ENCODE peak calls at places on chromosomes 6 and 20, in ten cellular contexts. S is MM.1S, K is H1, I is RWPE2, L is AG09319, Z is adrenal gland, X is Peyer's patch, J is lung, C is esophagus squamous epithelium, B is AG10803. U is an unnamed sample.

GRCh38 chr6:133682506-133683290 is 206.2 kb upstream of the TCF21 start:
- DNase-seq in S (no peak), K (no peak), I (no peak), L (no peak), Z (no peak), X (no peak), J (no peak), C (no peak), B (peak; percentile 38), U (no peak)

GRCh38 chr20:34907616-34908469 is 31.4 kb downstream of the ACSS2 start:
- DNase-seq in S (no peak), K (no peak), I (peak; percentile 98), L (peak; percentile 48), Z (peak; percentile 84), X (no peak), J (peak; percentile 73), C (no peak), B (peak; percentile 86), U (no peak)

GRCh38 chr6:5989141-5989723 is 17.5 kb downstream of the NRN1 start:
- DNase-seq in S (no peak), K (no peak), I (no peak), L (no peak), Z (peak; percentile 39), X (no peak), J (no peak), C (no peak), B (peak; percentile 96), U (no peak)

GRCh38 chr20:63124782-63125580 is 91.0 kb downstream of the YTHDF1 start:
- DNase-seq in S (no peak), K (no peak), I (peak; percentile 76), L (no peak), Z (peak; percentile 5), X (no peak), J (no peak), C (no peak), B (no peak), U (peak; percentile 7)

GRCh38 chr20:58714923-58715708 is 22.5 kb downstream of the NPEPL1 start:
- DNase-seq in S (no peak), K (no peak), I (peak; percentile 79), L (no peak), Z (peak; percentile 9), X (peak; percentile 3), J (peak; percentile 25), C (no peak), B (no peak), U (no peak)

GRCh38 chr20:46027245-46027853 is 1.7 kb upstream of the SLC12A5 start:
- DNase-seq in S (peak; percentile 50), K (no peak), I (no peak), L (peak; percentile 8), Z (no peak), X (no peak), J (no peak), C (no peak), B (peak; percentile 47), U (no peak)

GRCh38 chr6:63391203-63391970 is 71.6 kb upstream of the LGSN start:
- DNase-seq in S (no peak), K (no peak), I (no peak), L (no peak), Z (no peak), X (no peak), J (no peak), C (no peak), B (no peak), U (no peak)

GRCh38 chr6:69138173-69138572 is 503.1 kb downstream of the ADGRB3 start:
- DNase-seq in S (no peak), K (no peak), I (no peak), L (no peak), Z (no peak), X (no peak), J (no peak), C (no peak), B (no peak), U (no peak)

GRCh38 chr6:42877695-42878094 is 1.7 kb upstream of the RPL7L1 start:
- DNase-seq in S (no peak), K (no peak), I (no peak), L (no peak), Z (peak; percentile 69), X (no peak), J (no peak), C (no peak), B (no peak), U (no peak)

GRCh38 chr6:87078983-87079616 is 15.8 kb downstream of the CGA start:
- DNase-seq in S (peak; percentile 68), K (peak; percentile 51), I (peak; percentile 56), L (peak; percentile 7), Z (peak; percentile 75), X (peak; percentile 59), J (peak; percentile 63), C (no peak), B (peak; percentile 59), U (peak; percentile 84)

DNA sequence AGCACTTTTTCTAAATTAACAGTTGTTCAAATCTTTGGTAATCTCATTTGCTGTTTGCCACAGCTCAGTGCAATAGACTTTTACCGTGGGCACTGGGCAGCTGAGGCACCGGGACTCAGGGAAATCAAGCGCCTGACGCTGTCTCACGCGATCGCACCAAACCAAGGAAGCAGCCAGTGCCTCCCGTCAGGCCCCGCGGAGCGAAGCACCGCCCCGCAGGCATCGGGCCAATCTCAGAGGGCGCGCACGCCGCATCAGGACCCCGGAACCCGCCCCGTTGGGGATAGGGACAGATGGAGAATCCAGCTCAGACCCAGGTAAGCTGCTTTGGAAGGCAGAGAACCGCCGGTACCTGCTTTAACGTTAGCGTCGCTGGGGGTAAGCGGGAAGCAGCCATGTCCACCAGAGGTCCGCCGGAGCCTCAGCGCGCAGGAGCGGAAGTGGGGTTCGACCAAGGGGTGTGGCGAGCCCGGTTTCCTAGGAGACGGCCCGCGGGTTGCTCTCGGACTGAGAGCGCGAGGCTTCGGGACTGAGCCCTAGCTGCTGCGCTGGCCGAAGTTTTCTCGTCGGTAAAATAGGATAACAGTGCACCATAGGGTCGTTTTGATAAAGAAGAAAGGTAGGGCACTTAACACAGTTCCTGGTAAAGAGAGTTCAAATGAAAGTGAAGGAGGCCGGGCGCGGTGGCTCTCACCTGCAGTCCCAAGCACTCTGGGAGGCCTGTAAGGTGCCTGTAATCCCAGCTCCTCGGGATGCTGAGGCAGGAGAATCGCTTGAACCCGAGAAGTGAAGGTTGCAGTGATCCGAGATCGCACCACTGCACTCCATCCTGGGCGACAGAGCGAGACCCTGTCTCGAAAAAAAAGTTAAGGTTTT is at the start of gene LYRM2:
- DNase-seq in S (peak; percentile 90), K (peak; percentile 61), I (peak; percentile 94), L (peak; percentile 76), Z (peak; percentile 96), X (peak; percentile 88), J (peak; percentile 96), C (peak; percentile 73), B (peak; percentile 91), U (peak; percentile 94)
- TF ChIP-seq CTCF in S (no peak), K (no peak), I (no peak), L (peak; percentile 5), Z (peak; percentile 17), X (peak; percentile 29), J (no peak), C (no peak), B (peak; percentile 7), U (no peak)

GRCh38 chr20:17911927-17912326 is 56.7 kb downstream of the SNX5 start:
- DNase-seq in S (no peak), K (no peak), I (no peak), L (no peak), Z (no peak), X (no peak), J (no peak), C (no peak), B (no peak), U (no peak)

GRCh38 chr20:17914957-17915356 is 53.6 kb downstream of the SNX5 start:
- DNase-seq in S (no peak), K (no peak), I (no peak), L (no peak), Z (no peak), X (no peak), J (no peak), C (no peak), B (no peak), U (no peak)

GRCh38 chr20:17912916-17913315 is 55.7 kb downstream of the SNX5 start:
- DNase-seq in S (no peak), K (no peak), I (no peak), L (no peak), Z (no peak), X (no peak), J (no peak), C (no peak), B (peak; percentile 84), U (no peak)

GRCh38 chr20:17909745-17910345 is 58.7 kb downstream of the SNX5 start:
- DNase-seq in S (no peak), K (no peak), I (no peak), L (no peak), Z (no peak), X (no peak), J (no peak), C (no peak), B (peak; percentile 79), U (no peak)

GRCh38 chr20:17910828-17911294 is 57.7 kb downstream of the SNX5 start:
- DNase-seq in S (no peak), K (no peak), I (no peak), L (peak; percentile 90), Z (peak; percentile 40), X (no peak), J (peak; percentile 40), C (no peak), B (peak; percentile 94), U (no peak)
- TF ChIP-seq CTCF in S (no peak), K (no peak), I (no peak), L (no peak), Z (no peak), X (no peak), J (no peak), C (no peak), B (peak; percentile 38), U (no peak)

DNA sequence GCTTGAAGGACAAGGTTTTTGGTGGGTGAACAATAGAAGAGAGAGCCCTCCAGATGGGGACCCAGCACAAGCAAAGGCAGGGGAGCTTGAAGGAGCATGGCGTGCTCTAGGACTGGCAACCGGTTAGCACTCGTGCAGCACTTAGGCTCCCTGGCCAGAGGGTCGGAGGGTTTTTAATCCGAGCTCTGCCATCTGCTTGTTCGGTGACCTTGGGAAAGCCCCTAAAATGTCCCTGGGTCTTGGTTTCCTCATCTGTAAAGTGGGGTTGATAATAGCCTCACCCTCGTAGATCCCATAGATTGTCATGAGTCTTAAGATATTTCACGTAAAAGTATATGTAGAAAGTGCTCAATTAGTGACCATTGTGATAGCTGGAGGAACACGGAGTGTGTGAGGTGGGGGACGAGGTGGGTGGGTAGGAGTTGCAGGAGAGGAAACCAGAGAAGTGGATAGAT is 16.6 kb upstream of the HCK start:
- DNase-seq in S (no peak), K (no peak), I (peak; percentile 69), L (no peak), Z (no peak), X (no peak), J (no peak), C (no peak), B (no peak), U (no peak)
- TF ChIP-seq CTCF in S (no peak), K (no peak), I (peak; percentile 44), L (no peak), Z (no peak), X (no peak), J (no peak), C (no peak), B (no peak), U (no peak)

DNA sequence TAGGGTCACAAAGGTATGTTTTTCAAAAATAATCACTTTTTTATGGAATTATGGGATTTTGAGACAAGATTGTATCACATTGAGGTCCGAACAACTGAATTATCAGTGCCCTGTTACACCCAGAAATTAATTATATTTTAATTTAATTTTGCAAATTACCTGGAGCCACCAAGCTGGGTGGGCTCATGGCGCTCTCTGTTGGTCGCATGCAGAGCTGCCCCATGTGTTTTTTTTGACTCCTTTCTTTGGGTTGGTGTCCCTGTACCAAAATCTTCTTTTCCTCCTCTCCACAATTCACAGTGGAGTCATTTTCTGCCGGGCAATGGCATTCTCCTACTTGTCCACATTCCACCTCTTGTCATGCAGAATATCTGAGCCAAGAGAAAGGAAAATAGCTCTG is 38.9 kb upstream of the FRMD1 start:
- DNase-seq in S (no peak), K (no peak), I (no peak), L (no peak), Z (no peak), X (no peak), J (no peak), C (no peak), B (no peak), U (no peak)
- TF ChIP-seq CTCF in S (no peak), K (peak; percentile 68), I (peak; percentile 27), L (peak; percentile 18), Z (no peak), X (peak; percentile 36), J (no peak), C (peak; percentile 38), B (peak; percentile 33), U (no peak)

U was measured in glutamatergic neuron.